ENCODE peak calls at places on chromosomes 1 and 21, in six cellular contexts. T, X, F, J, R and M are unnamed samples.

GRCh38 chr1:45097944-45098343 is 85.9 kb downstream of the UROD start:
- DNase-seq in T (no peak), X (no peak), F (peak; percentile 28), J (no peak), R (no peak), M (no peak)

GRCh38 chr1:16068356-16069270 is 4.8 kb downstream of the FAM131C start:
- DNase-seq in T (peak; percentile 79), X (no peak), F (no peak), J (peak; percentile 25), R (peak; percentile 20), M (no peak)

GRCh38 chr1:31216016-31216415 is 23.7 kb downstream of the NKAIN1 start:
- DNase-seq in T (peak; percentile 87), X (no peak), F (no peak), J (no peak), R (peak; percentile 17), M (no peak)

GRCh38 chr1:19013826-19014548 is 57.5 kb upstream of the IFFO2 start:
- DNase-seq in T (no peak), X (no peak), F (peak; percentile 81), J (no peak), R (no peak), M (no peak)

GRCh38 chr1:161139765-161140164 is 7.3 kb upstream of the DEDD start:
- DNase-seq in T (no peak), X (no peak), F (peak; percentile 35), J (no peak), R (peak; percentile 57), M (no peak)

GRCh38 chr1:1939296-1940122 is 20.4 kb upstream of the TMEM52 start:
- DNase-seq in T (no peak), X (no peak), F (no peak), J (no peak), R (no peak), M (no peak)

GRCh38 chr1:218353656-218354055 is 8.5 kb downstream of the TGFB2 start:
- DNase-seq in T (no peak), X (no peak), F (no peak), J (no peak), R (no peak), M (no peak)

GRCh38 chr1:18549896-18550295 is 69.2 kb downstream of the KLHDC7A start:
- DNase-seq in T (no peak), X (no peak), F (no peak), J (no peak), R (no peak), M (no peak)

GRCh38 chr1:228002792-228003191 is 4.0 kb upstream of the WNT3A start:
- DNase-seq in T (no peak), X (no peak), F (no peak), J (no peak), R (no peak), M (no peak)

GRCh38 chr1:28287315-28287714 is 28.0 kb downstream of the SESN2 start:
- DNase-seq in T (no peak), X (no peak), F (no peak), J (no peak), R (no peak), M (no peak)

GRCh38 chr1:921011-921837 is 2.5 kb upstream of the SAMD11 start:
- DNase-seq in T (peak; percentile 73), X (peak; percentile 43), F (peak; percentile 71), J (no peak), R (peak; percentile 71), M (no peak)

GRCh38 chr21:22535630-22536029 is 1537.4 kb downstream of the NCAM2 start:
- DNase-seq in T (no peak), X (no peak), F (no peak), J (peak; percentile 6), R (no peak), M (no peak)

GRCh38 chr1:212688338-212689047 is 11.1 kb downstream of the BATF3 start:
- DNase-seq in T (no peak), X (no peak), F (no peak), J (no peak), R (peak; percentile 59), M (no peak)

GRCh38 chr1:117271129-117271528 is 60.4 kb upstream of the VTCN1 start:
- DNase-seq in T (no peak), X (no peak), F (no peak), J (no peak), R (no peak), M (no peak)

GRCh38 chr1:17920881-17921635 is 165.9 kb downstream of the ACTL8 start:
- DNase-seq in T (no peak), X (no peak), F (no peak), J (no peak), R (no peak), M (peak; percentile 74)

GRCh38 chr1:11059166-11059989 is 440 bp downstream of the SRM start:
- DNase-seq in T (no peak), X (no peak), F (no peak), J (no peak), R (no peak), M (no peak)

GRCh38 chr1:1490633-1491230 is 19.2 kb downstream of the ATAD3B start:
- DNase-seq in T (no peak), X (no peak), F (no peak), J (no peak), R (no peak), M (no peak)

DNA sequence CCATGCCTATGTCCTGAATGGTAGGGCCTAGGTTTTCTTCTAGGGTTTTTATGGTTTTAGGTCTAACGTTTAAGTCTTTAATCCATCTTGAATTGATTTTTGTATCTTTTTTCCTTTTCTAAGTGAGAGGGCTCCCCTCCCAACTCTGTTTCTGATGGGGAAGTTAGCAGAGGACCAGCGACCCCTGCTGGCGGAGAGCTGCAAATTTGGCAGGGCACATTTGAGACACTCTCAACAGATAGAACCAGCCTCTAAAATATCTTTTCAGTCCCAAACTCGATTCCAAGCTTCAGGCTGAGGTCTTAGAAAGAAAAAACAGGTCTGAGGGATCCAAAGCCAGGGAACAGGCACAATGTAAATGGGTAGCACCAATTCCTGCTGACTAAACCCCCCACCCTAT is 32.5 kb downstream of the LRRC3 start:
- DNase-seq in T (no peak), X (peak; percentile 43), F (peak; percentile 45), J (no peak), R (peak; percentile 19), M (no peak)
- TF ChIP-seq CTCF in T (no peak), X (peak; percentile 79), F (peak; percentile 36), J (no peak), R (peak; percentile 52), M (no peak)

GRCh38 chr1:52343982-52344381 is 22.0 kb downstream of the CC2D1B start:
- DNase-seq in T (no peak), X (no peak), F (no peak), J (no peak), R (no peak), M (no peak)

GRCh38 chr1:52352690-52353089 is 13.3 kb downstream of the CC2D1B start:
- DNase-seq in T (no peak), X (no peak), F (no peak), J (no peak), R (no peak), M (peak; percentile 34)

GRCh38 chr1:52345252-52345651 is 20.8 kb downstream of the CC2D1B start:
- DNase-seq in T (no peak), X (no peak), F (no peak), J (no peak), R (no peak), M (no peak)

GRCh38 chr1:52346653-52347052 is 19.4 kb downstream of the CC2D1B start:
- DNase-seq in T (no peak), X (no peak), F (no peak), J (no peak), R (no peak), M (no peak)

DNA sequence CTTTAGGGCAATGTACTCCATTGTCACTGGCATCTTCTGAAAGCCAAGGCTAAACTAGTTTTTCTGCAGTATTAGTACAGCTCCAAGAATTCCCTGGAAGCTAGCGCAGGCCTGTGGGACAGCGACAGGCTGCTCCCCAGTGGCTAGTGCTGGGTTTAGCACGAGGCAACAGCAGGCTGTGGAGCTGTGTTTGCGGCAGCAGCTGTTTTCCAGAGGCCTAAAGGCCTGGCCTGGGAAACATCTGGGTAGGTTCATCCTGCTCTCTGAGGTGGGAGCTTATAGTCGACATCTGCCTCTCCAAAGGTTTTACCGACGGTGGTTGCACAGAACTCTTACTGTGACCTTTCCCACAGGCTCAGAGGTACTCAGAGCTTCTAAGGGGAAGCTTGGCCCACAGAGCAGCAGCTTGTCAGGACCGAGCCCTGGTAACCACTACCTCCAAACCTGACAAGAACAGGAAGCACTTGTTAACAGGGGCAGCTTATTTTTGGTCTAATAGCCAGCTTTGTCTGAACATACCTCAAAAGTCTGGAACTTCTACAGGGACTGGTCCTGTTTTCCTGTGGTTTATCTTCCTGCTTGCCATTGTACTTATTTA is 17.2 kb downstream of the CC2D1B start:
- DNase-seq in T (no peak), X (peak; percentile 51), F (peak; percentile 26), J (no peak), R (peak; percentile 44), M (no peak)
- TF ChIP-seq POLR2A in T (no peak), X (no peak), F (no peak), J (no peak), R (no peak), M (no peak)

GRCh38 chr1:47724427-47724999 is 272.7 kb downstream of the TRABD2B start:
- DNase-seq in T (no peak), X (no peak), F (no peak), J (no peak), R (no peak), M (peak; percentile 54)

GRCh38 chr1:47725732-47726495 is 271.3 kb downstream of the TRABD2B start:
- DNase-seq in T (peak; percentile 71), X (no peak), F (peak; percentile 74), J (peak; percentile 34), R (peak; percentile 63), M (peak; percentile 92)

GRCh38 chr1:47727051-47727708 is 270.0 kb downstream of the TRABD2B start:
- DNase-seq in T (no peak), X (no peak), F (no peak), J (no peak), R (no peak), M (no peak)

GRCh38 chr1:47725000-47725731 is 272.0 kb downstream of the TRABD2B start:
- DNase-seq in T (no peak), X (no peak), F (peak; percentile 31), J (no peak), R (no peak), M (peak; percentile 80)

GRCh38 chr1:47726496-47726855 is 270.7 kb downstream of the TRABD2B start:
- DNase-seq in T (no peak), X (no peak), F (no peak), J (no peak), R (no peak), M (no peak)
- TF ChIP-seq CTCF in T (no peak), X (no peak), F (no peak), J (no peak), R (no peak), M (no peak)

DNA sequence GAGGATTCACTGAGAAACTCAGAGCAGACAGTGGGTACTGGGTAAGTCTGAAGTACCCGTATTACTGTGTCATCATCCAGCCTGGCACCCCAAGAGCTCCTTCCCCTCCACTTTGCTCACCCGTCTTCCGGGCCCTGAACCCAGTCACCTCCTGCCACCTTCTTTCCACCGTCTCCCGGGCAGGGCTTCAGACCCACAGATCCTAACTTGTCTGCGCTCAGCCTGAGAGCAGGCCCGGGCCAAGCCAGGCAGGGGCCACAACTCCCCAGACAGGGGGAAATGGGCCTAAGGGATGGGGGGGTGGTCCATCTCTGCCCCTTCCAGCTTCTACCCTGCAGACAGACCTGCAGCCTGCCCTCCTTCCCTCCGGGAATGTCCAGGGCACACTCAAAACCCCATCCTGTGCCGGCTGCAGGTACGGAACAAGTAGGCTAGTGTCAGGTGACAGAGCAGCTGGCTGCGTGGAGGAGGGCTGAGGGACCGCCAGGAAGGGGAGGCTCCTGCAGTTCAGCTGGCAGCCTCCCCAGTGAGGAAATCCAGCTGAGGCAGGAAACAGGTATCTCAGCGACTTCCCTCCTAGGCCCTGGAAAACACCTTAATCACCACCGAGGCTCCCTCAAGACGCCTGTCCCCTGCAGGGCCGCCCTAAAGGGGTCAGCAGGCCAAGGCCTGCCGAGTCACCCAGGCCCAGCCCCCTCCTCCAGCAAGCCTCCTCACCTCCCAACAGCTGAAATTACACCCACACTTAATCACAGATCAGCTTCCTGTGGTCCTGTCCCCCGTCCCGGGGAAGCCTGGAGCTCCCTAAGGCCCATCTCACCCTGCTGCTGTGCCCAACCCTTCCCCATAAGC is 3.5 kb downstream of the HSPG2 start:
- DNase-seq in T (peak; percentile 82), X (no peak), F (no peak), J (peak; percentile 79), R (no peak), M (peak; percentile 79)
- TF ChIP-seq POLR2A in T (no peak), X (no peak), F (no peak), J (peak; percentile 23), R (no peak), M (no peak)